ENCODE peak calls at places on chromosomes 4 and X, in five cellular contexts. Y is COR-L47, X is T-helper 1 cell, J is neuronal stem cell, P is fibroblast of lung. L is an unnamed sample.

GRCh38 chr4:8016527-8016926 is 76.9 kb upstream of the AFAP1 start:
- DNase-seq in Y (no peak), X (no peak), J (no peak), P (peak), L (no peak)

GRCh38 chr4:104073245-104073644 is 353.5 kb upstream of the TACR3 start:
- DNase-seq in Y (no peak), X (no peak), J (no peak), P (no peak), L (no peak)

GRCh38 chr4:169226565-169226964 is 44.2 kb downstream of the SH3RF1 start:
- DNase-seq in Y (no peak), X (no peak), J (no peak), P (peak), L (no peak)

GRCh38 chrX:115226929-115227328 is 7.0 kb downstream of the LRCH2 start:
- DNase-seq in Y (peak), X (no peak), J (peak), P (peak), L (peak)

GRCh38 chr4:101163936-101164335 is 183.4 kb downstream of the PPP3CA start:
- DNase-seq in Y (no peak), X (no peak), J (no peak), P (peak), L (no peak)

GRCh38 chrX:10754445-10754844 is 134.1 kb upstream of the MID1 start:
- DNase-seq in Y (no peak), X (no peak), J (no peak), P (no peak), L (no peak)

GRCh38 chrX:134183665-134184064 is 53.3 kb upstream of the CCDC160 start:
- DNase-seq in Y (no peak), X (no peak), J (no peak), P (no peak), L (no peak)

GRCh38 chr4:60241886-60242285 is 958.2 kb upstream of the ADGRL3 start:
- DNase-seq in Y (no peak), X (no peak), J (no peak), P (no peak), L (peak)

GRCh38 chr4:87333267-87333666 is 10.6 kb upstream of the HSD17B13 start:
- DNase-seq in Y (no peak), X (no peak), J (no peak), P (no peak), L (no peak)

GRCh38 chr4:174314770-174315169 is 31.1 kb downstream of the CEP44 start:
- DNase-seq in Y (no peak), X (no peak), J (no peak), P (peak), L (no peak)

GRCh38 chr4:40731792-40732245 is 17.9 kb upstream of the NSUN7 start:
- DNase-seq in Y (peak), X (no peak), J (no peak), P (no peak), L (peak)

GRCh38 chr4:39469429-39470077 is 10.7 kb downstream of the LIAS start:
- DNase-seq in Y (peak), X (no peak), J (peak), P (peak), L (peak)

GRCh38 chr4:27463816-27464215 is 603.2 kb downstream of the STIM2 start:
- DNase-seq in Y (no peak), X (no peak), J (no peak), P (peak), L (no peak)

GRCh38 chr4:101347267-101347556 is at the start of gene PPP3CA:
- DNase-seq in Y (no peak), X (no peak), J (no peak), P (no peak), L (no peak)

GRCh38 chr4:57612279-57612678 is 502.1 kb upstream of the IGFBP7 start:
- DNase-seq in Y (no peak), X (no peak), J (no peak), P (no peak), L (no peak)